ENCODE peak calls at places on chromosomes 6 and 20, in eight cellular contexts. F, C, O, P, Y, Q, G and V are unnamed samples.

GRCh38 chr20:58010666-58011065 is 217.8 kb downstream of the ANKRD60 start:
- DNase-seq in F (no peak), C (no peak), O (no peak), P (no peak), Y (no peak), Q (no peak), G (no peak), V (peak)

GRCh38 chr6:148329568-148330299 is 12.9 kb upstream of the SASH1 start:
- DNase-seq in F (no peak), C (no peak), O (no peak), P (no peak), Y (no peak), Q (no peak), G (peak), V (no peak)

GRCh38 chr20:48189177-48189576 is 403.9 kb upstream of the SULF2 start:
- DNase-seq in F (no peak), C (no peak), O (no peak), P (no peak), Y (no peak), Q (no peak), G (peak), V (no peak)

GRCh38 chr20:41664584-41664983 is 46.4 kb upstream of the CHD6 start:
- DNase-seq in F (no peak), C (no peak), O (no peak), P (no peak), Y (no peak), Q (no peak), G (no peak), V (no peak)

GRCh38 chr6:33571637-33572316 is 8.3 kb downstream of the BAK1 start:
- DNase-seq in F (no peak), C (no peak), O (no peak), P (no peak), Y (no peak), Q (no peak), G (no peak), V (no peak)

GRCh38 chr6:21189721-21190120 is 403.8 kb upstream of the SOX4 start:
- DNase-seq in F (no peak), C (no peak), O (no peak), P (no peak), Y (no peak), Q (no peak), G (no peak), V (no peak)

GRCh38 chr6:138817799-138818198 is 21.9 kb downstream of the ECT2L start:
- DNase-seq in F (no peak), C (no peak), O (peak), P (peak), Y (no peak), Q (no peak), G (peak), V (peak)

GRCh38 chr6:111205502-111205901 is 118.2 kb downstream of the SLC16A10 start:
- DNase-seq in F (no peak), C (no peak), O (no peak), P (no peak), Y (no peak), Q (no peak), G (no peak), V (no peak)

GRCh38 chr6:112760831-112761230 is 413.7 kb downstream of the RFPL4B start:
- DNase-seq in F (no peak), C (no peak), O (no peak), P (no peak), Y (no peak), Q (no peak), G (no peak), V (no peak)

GRCh38 chr6:108594640-108595039 is 33.9 kb downstream of the FOXO3 start:
- DNase-seq in F (no peak), C (no peak), O (peak), P (peak), Y (no peak), Q (no peak), G (peak), V (peak)

GRCh38 chr20:7770046-7770445 is 170.2 kb downstream of the HAO1 start:
- DNase-seq in F (no peak), C (no peak), O (no peak), P (no peak), Y (no peak), Q (no peak), G (no peak), V (no peak)

GRCh38 chr6:77334093-77334492 is 129.2 kb downstream of the HTR1B start:
- DNase-seq in F (no peak), C (no peak), O (no peak), P (no peak), Y (no peak), Q (no peak), G (no peak), V (no peak)

GRCh38 chr6:56816393-56816792 is 138.5 kb upstream of the BEND6 start:
- DNase-seq in F (no peak), C (no peak), O (no peak), P (no peak), Y (no peak), Q (no peak), G (no peak), V (no peak)

GRCh38 chr20:38222923-38223742 is 37.4 kb downstream of the KIAA1755 start:
- DNase-seq in F (no peak), C (no peak), O (no peak), P (no peak), Y (peak), Q (no peak), G (no peak), V (no peak)

GRCh38 chr6:6131492-6132109 is 124.9 kb upstream of the NRN1 start:
- DNase-seq in F (no peak), C (peak), O (no peak), P (no peak), Y (no peak), Q (no peak), G (peak), V (no peak)

GRCh38 chr6:147176795-147177194 is 27.4 kb upstream of the STXBP5 start:
- DNase-seq in F (no peak), C (no peak), O (no peak), P (no peak), Y (no peak), Q (no peak), G (no peak), V (no peak)

GRCh38 chr20:61657719-61658377 is 405.8 kb downstream of the CDH4 start:
- DNase-seq in F (no peak), C (no peak), O (no peak), P (no peak), Y (no peak), Q (no peak), G (no peak), V (no peak)

GRCh38 chr6:31791324-31792089 is 4.0 kb downstream of the VARS1 start:
- DNase-seq in F (peak), C (no peak), O (peak), P (peak), Y (no peak), Q (peak), G (peak), V (no peak)

GRCh38 chr6:2866183-2866846 is 24.7 kb upstream of the SERPINB1 start:
- DNase-seq in F (no peak), C (no peak), O (no peak), P (no peak), Y (no peak), Q (no peak), G (no peak), V (no peak)

GRCh38 chr20:43188861-43189613 is 669 bp downstream of the PTPRT start:
- DNase-seq in F (no peak), C (no peak), O (no peak), P (no peak), Y (no peak), Q (peak), G (no peak), V (no peak)

GRCh38 chr20:9334866-9335265 is 179.5 kb upstream of the LAMP5 start:
- DNase-seq in F (no peak), C (no peak), O (no peak), P (no peak), Y (no peak), Q (no peak), G (no peak), V (no peak)

GRCh38 chr20:16245879-16246278 is 327.4 kb downstream of the KIF16B start:
- DNase-seq in F (no peak), C (no peak), O (no peak), P (no peak), Y (no peak), Q (no peak), G (no peak), V (no peak)

GRCh38 chr6:14921170-14921569 is 324.7 kb upstream of the JARID2 start:
- DNase-seq in F (no peak), C (no peak), O (peak), P (peak), Y (peak), Q (peak), G (no peak), V (peak)

GRCh38 chr6:14386263-14386981 is 268.9 kb downstream of the CD83 start:
- DNase-seq in F (no peak), C (no peak), O (no peak), P (no peak), Y (no peak), Q (no peak), G (no peak), V (no peak)

GRCh38 chr6:101066481-101066880 is 185.4 kb upstream of the ASCC3 start:
- DNase-seq in F (no peak), C (no peak), O (no peak), P (no peak), Y (no peak), Q (peak), G (no peak), V (no peak)

GRCh38 chr6:1589208-1589607 is 20.5 kb upstream of the FOXC1 start:
- DNase-seq in F (no peak), C (no peak), O (no peak), P (no peak), Y (no peak), Q (no peak), G (no peak), V (peak)

GRCh38 chr6:155436981-155437749 is 18.5 kb downstream of the NOX3 start:
- DNase-seq in F (no peak), C (no peak), O (no peak), P (no peak), Y (no peak), Q (no peak), G (no peak), V (no peak)

GRCh38 chr20:48603116-48603818 is 224.5 kb downstream of the PREX1 start:
- DNase-seq in F (no peak), C (no peak), O (no peak), P (no peak), Y (peak), Q (peak), G (no peak), V (no peak)

GRCh38 chr20:58889334-58890072 is 37.0 kb downstream of the GNAS start:
- DNase-seq in F (peak), C (no peak), O (no peak), P (no peak), Y (no peak), Q (peak), G (no peak), V (no peak)

GRCh38 chr20:17887331-17888030 is 81.1 kb downstream of the SNX5 start:
- DNase-seq in F (no peak), C (no peak), O (no peak), P (no peak), Y (peak), Q (no peak), G (no peak), V (peak)

GRCh38 chr20:62716198-62716940 is 7.7 kb downstream of the NTSR1 start:
- DNase-seq in F (peak), C (no peak), O (no peak), P (no peak), Y (peak), Q (peak), G (no peak), V (no peak)

GRCh38 chr20:62715201-62715600 is 6.6 kb downstream of the NTSR1 start:
- DNase-seq in F (no peak), C (no peak), O (no peak), P (no peak), Y (no peak), Q (peak), G (no peak), V (no peak)

GRCh38 chr20:62717933-62718332 is 9.3 kb downstream of the NTSR1 start:
- DNase-seq in F (no peak), C (no peak), O (no peak), P (no peak), Y (no peak), Q (peak), G (no peak), V (no peak)

GRCh38 chr20:62714799-62715198 is 6.2 kb downstream of the NTSR1 start:
- DNase-seq in F (no peak), C (no peak), O (no peak), P (no peak), Y (no peak), Q (peak), G (no peak), V (no peak)

DNA sequence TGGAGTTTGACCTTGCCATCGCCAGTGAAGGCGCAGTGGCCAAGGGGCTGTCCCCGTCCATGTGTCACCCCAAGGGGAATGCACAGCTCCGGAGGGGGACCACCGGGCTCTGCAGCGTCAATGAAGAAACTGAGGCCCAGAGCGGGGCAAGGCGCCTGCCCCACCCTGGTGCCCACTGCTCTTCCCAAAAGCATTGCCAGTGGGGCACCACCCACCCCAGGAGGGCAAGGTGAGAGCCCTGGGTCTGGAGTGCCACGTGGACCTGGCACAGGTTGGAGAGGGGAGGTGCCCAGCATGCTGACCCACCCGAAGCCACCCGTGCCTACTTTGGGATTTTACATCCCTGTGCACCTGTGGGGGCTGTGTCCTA is 8.3 kb downstream of the NTSR1 start:
- DNase-seq in F (no peak), C (no peak), O (no peak), P (no peak), Y (no peak), Q (no peak), G (no peak), V (no peak)
- H3K4me3 ChIP-seq in F (no peak), C (no peak), O (no peak), P (no peak), Y (no peak), Q (no peak), G (no peak), V (no peak)

GRCh38 chr20:5772704-5773103 is 22.5 kb downstream of the SHLD1 start:
- DNase-seq in F (no peak), C (no peak), O (no peak), P (no peak), Y (no peak), Q (no peak), G (no peak), V (no peak)

GRCh38 chr20:5770987-5771318 is 20.8 kb downstream of the SHLD1 start:
- DNase-seq in F (no peak), C (no peak), O (no peak), P (no peak), Y (no peak), Q (no peak), G (no peak), V (no peak)

GRCh38 chr20:5773589-5773988 is 23.4 kb downstream of the SHLD1 start:
- DNase-seq in F (no peak), C (no peak), O (no peak), P (no peak), Y (no peak), Q (no peak), G (no peak), V (no peak)

GRCh38 chr20:5767493-5768098 is 17.4 kb downstream of the SHLD1 start:
- DNase-seq in F (no peak), C (no peak), O (no peak), P (no peak), Y (no peak), Q (no peak), G (no peak), V (no peak)

DNA sequence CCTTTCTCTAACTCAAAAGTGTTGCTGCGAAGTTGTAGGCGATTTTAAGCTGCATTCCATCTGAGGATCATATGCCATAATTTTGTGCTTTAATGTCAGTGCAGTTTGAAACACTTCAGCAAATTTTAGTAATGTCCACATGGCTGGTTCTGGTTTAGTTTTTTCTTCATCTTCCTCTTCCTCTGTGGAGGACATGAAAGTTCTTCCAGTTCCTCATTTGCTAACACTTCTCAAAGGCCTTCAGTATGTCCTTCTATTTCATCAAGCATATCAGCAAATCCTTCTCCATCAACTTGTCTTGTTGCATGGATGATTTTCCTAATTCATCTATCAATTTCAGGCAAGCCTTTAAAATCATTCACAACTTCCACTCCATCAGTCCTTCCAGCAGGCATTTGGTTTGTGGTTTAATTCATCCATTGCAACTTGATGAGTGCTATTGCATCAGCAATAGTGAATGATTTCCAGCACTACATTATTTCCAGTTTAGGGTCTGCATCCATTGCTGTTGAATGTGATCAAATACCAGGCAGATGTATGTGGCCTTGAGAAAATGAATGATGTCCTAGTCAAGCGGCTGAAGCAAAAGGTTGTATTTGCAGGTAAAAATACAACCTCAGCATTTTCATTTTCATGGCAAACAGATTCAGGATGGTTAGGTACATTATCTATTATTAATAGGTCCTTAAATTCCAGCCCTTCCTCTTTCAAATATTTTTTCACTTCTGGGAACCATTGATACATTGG is 20.2 kb downstream of the SHLD1 start:
- DNase-seq in F (no peak), C (no peak), O (no peak), P (no peak), Y (no peak), Q (no peak), G (no peak), V (no peak)
- H3K4me3 ChIP-seq in F (no peak), C (no peak), O (no peak), P (no peak), Y (no peak), Q (no peak), G (no peak), V (no peak)

DNA sequence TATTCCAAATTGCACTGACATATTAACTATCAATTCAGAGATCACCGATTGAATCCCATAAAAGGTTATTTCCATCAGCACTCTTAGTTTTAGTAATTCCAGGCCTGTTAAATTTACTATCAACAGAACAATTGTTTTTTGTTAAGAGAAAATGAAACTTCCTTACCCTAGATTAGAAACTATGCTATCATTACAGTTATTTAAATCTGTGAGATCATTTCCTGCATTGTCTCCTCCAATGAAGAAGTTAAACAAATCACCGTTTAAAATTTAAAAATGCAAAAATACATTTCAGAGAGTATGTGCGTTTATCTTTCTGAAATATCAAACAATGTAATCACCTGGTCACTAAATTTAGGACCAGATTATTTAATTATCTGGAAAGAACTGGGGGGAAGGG is 57.4 kb downstream of the HIVEP2 start:
- DNase-seq in F (no peak), C (no peak), O (no peak), P (no peak), Y (no peak), Q (no peak), G (no peak), V (no peak)
- H3K4me3 ChIP-seq in F (no peak), C (no peak), O (no peak), P (no peak), Y (no peak), Q (no peak), G (no peak), V (no peak)

DNA sequence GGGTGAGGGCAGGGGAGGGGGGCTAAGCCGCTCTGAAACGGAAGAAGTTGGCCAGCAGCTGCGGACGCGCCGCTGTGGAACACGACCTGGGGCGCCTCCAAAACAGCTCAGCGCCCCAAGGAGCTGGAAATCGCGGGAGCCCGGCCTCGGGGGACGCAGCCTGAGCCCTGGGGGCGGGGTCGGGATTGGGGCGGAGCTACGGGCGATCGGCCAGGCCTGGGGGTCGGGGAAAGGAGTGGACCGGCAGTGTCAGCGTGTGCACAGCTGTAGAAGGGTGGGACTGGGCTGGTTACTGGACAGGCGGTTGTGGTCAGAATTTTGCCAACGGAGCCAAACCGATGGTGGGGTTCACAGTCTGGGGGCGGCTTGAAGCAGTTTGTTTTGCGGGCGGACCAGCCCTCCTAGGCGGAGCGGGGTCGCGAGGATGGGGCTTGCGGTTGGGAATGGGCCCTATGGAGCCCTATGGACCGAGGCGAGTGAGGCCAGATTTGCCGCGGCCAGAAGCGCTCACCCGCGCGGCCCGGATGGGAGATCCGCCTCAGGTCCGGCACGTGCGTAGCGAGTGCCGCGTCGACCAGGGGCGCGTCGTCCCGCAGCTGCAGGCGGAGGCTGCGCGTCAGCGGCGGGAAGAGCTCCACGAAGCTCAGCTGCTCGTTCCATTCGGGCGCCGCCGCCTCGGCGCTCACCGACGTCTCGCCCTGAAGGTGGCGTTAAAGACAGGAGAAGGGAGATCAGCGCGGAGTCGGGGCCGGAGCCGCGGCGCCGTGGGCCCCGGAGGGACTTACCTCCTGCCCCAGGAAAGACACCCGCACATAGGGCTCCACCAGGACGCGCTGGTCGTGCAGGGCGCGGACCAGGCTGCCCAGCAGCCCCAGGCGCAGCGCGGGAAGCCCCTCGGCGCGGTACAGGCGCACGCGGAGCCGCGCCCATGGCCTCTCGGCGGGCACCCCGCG is 14.3 kb upstream of the SPAG4 start:
- DNase-seq in F (peak), C (peak), O (peak), P (peak), Y (peak), Q (peak), G (peak), V (peak)
- H3K4me3 ChIP-seq in F (peak), C (peak), O (peak), P (peak), Y (peak), Q (peak), G (peak), V (peak)